ENCODE peak calls at places on chromosomes 16 and 17, in seven cellular contexts. Z, T, E, X, K, I and O are unnamed samples.

GRCh38 chr17:79201119-79201518 is 126.5 kb downstream of the ENGASE start:
- DNase-seq in E (no peak), I (no peak), T (no peak), Z (peak; percentile 86), X (no peak), K (no peak), O (no peak)

GRCh38 chr17:42459983-42460300 is 1.3 kb downstream of the ATP6V0A1 start:
- DNase-seq in E (peak; percentile 42), Z (no peak), T (no peak), I (peak; percentile 62), K (peak; percentile 27), X (no peak), O (no peak)

GRCh38 chr16:88685156-88686061 is 898 bp downstream of the SNAI3 start:
- DNase-seq in E (peak; percentile 74), T (no peak), Z (peak; percentile 77), K (peak; percentile 52), X (no peak), I (peak; percentile 67), O (peak; percentile 52)

GRCh38 chr17:40935624-40936023 is 1.8 kb downstream of the KRT23 start:
- DNase-seq in K (no peak), I (peak; percentile 67), X (no peak), E (no peak), Z (no peak), T (no peak), O (no peak)

GRCh38 chr17:50482110-50482509 is 3.5 kb downstream of the RSAD1 start:
- DNase-seq in E (no peak), T (no peak), Z (no peak), X (no peak), I (no peak), K (no peak), O (no peak)

GRCh38 chr16:81523387-81524115 is 78.9 kb downstream of the CMIP start:
- DNase-seq in T (no peak), X (no peak), I (peak; percentile 87), Z (no peak), E (peak; percentile 69), K (no peak), O (no peak)

GRCh38 chr16:79885320-79885719 is 284.8 kb upstream of the MAF start:
- DNase-seq in I (no peak), Z (no peak), T (no peak), K (no peak), E (no peak), X (no peak), O (no peak)

GRCh38 chr16:11405331-11406176 is 60.3 kb downstream of the RMI2 start:
- DNase-seq in X (no peak), K (peak; percentile 56), E (no peak), T (no peak), Z (peak; percentile 94), I (peak; percentile 8), O (no peak)

GRCh38 chr17:79842136-79842655 is 3.0 kb upstream of the CBX4 start:
- DNase-seq in E (no peak), I (no peak), Z (no peak), X (no peak), K (peak; percentile 41), T (no peak), O (no peak)

GRCh38 chr17:44952946-44953475 is 5.4 kb upstream of the KIF18B start:
- DNase-seq in X (no peak), K (peak; percentile 33), Z (peak; percentile 82), I (no peak), T (no peak), E (no peak), O (no peak)

GRCh38 chr17:27854163-27854562 is 39.0 kb downstream of the LYRM9 start:
- DNase-seq in T (no peak), Z (peak; percentile 11), I (no peak), K (no peak), X (no peak), E (no peak), O (no peak)

GRCh38 chr17:9484789-9485188 is 90.8 kb downstream of the STX8 start:
- DNase-seq in T (no peak), E (no peak), I (peak; percentile 45), X (no peak), Z (peak; percentile 23), K (no peak), O (no peak)

GRCh38 chr17:40648326-40648968 is 829 bp upstream of the SMARCE1 start:
- DNase-seq in I (peak; percentile 19), E (no peak), K (peak; percentile 83), X (no peak), T (no peak), Z (peak; percentile 91), O (no peak)

GRCh38 chr16:56423584-56424403 is 1.6 kb downstream of the AMFR start:
- DNase-seq in I (no peak), T (no peak), K (no peak), X (no peak), Z (no peak), E (no peak), O (no peak)

GRCh38 chr17:57975044-57975443 is 13.0 kb downstream of the VEZF1 start:
- DNase-seq in X (no peak), T (no peak), I (peak; percentile 80), K (no peak), Z (no peak), E (no peak), O (no peak)

GRCh38 chr16:14284371-14284770 is 213.3 kb downstream of the MRTFB start:
- DNase-seq in K (peak; percentile 44), E (no peak), Z (no peak), T (no peak), X (no peak), I (no peak), O (no peak)

DNA sequence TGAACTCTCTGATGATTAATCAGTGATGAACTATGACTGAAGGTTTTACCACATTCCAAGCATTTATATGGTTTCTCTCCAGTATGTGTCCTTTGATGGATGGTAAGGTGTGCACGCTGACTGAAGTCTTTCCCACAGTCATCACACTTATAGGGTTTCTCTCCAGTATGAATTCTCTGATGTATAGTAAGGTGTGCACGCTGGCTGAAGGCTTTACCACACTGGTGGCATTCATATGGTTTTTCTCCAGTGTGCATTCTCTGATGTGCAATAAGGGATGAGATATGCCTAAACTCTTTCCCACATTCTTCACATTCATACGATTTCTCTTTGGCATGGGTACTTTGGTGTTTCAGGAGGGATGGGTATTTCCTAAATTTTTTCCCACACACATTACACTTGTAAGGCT is 16.4 kb downstream of the ZNF287 start:
- DNase-seq in E (no peak), Z (no peak), X (no peak), T (no peak), I (no peak), K (no peak), O (no peak)
- H3K9me3 ChIP-seq in E (no peaks in the 10 kb centered on the region), Z (peaks cover 90% of the 10 kb centered on the region), X (peaks cover 100% of the 10 kb centered on the region), T (peaks cover 93% of the 10 kb centered on the region), I (peaks cover 67% of the 10 kb centered on the region), K (peaks cover 51% of the 10 kb centered on the region), O (peaks cover 46% of the 10 kb centered on the region)

GRCh38 chr17:70969540-70970034 is 800.3 kb downstream of the KCNJ2 start:
- DNase-seq in K (no peak), E (no peak), Z (no peak), I (no peak), T (no peak), X (no peak), O (no peak)

GRCh38 chr17:70968302-70968701 is 799.0 kb downstream of the KCNJ2 start:
- DNase-seq in Z (no peak), X (no peak), E (no peak), T (no peak), I (peak; percentile 64), K (no peak), O (no peak)
- H3K9me3 ChIP-seq in Z (peaks cover 20% of the 10 kb centered on the region), X (peaks cover 13% of the 10 kb centered on the region), E (no peaks in the 10 kb centered on the region), T (peaks cover 9% of the 10 kb centered on the region), I (peaks cover 6% of the 10 kb centered on the region), K (no peaks in the 10 kb centered on the region), O (peaks cover 3% of the 10 kb centered on the region)

DNA sequence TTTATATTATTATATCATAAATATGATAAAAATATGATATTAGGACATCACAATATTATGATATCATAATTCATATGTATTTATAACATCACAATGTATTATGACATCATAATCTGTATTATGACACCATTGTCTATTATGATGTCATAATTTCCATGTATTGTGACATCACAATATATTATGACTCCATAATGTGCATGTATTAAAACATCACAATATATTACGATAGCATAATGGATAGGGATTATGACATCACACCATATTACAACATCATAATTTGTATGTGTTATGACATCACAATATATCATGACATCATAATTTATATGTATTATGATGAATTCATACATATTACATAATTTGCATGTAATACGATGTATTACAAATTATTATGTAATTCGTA is 1755.9 kb downstream of the TP53TG3F start:
- DNase-seq in E (no peak), X (no peak), I (no peak), K (no peak), Z (no peak), T (no peak), O (no peak)
- H3K9me3 ChIP-seq in E (no peaks in the 10 kb centered on the region), X (no peaks in the 10 kb centered on the region), I (peaks cover 3% of the 10 kb centered on the region), K (peaks cover 39% of the 10 kb centered on the region), Z (peaks cover 70% of the 10 kb centered on the region), T (no peaks in the 10 kb centered on the region), O (no peaks in the 10 kb centered on the region)

GRCh38 chr16:64440005-64440404 is 681.9 kb downstream of the CDH11 start:
- DNase-seq in Z (no peak), I (no peak), E (no peak), T (no peak), X (no peak), K (no peak), O (no peak)

GRCh38 chr16:64440421-64440831 is 681.4 kb downstream of the CDH11 start:
- DNase-seq in X (no peak), I (peak; percentile 99), K (no peak), T (no peak), E (no peak), Z (no peak), O (no peak)

GRCh38 chr16:64434526-64435069 is 687.3 kb downstream of the CDH11 start:
- DNase-seq in I (no peak), T (no peak), Z (no peak), E (no peak), X (no peak), K (no peak), O (no peak)

GRCh38 chr16:64437706-64438329 is 684.0 kb downstream of the CDH11 start:
- DNase-seq in E (no peak), K (no peak), X (peak; percentile 19), I (no peak), T (no peak), Z (no peak), O (no peak)
- H3K9me3 ChIP-seq in E (no peaks in the 10 kb centered on the region), K (no peaks in the 10 kb centered on the region), X (peaks cover 9% of the 10 kb centered on the region), I (peaks cover 2% of the 10 kb centered on the region), T (peaks cover 3% of the 10 kb centered on the region), Z (peaks cover 9% of the 10 kb centered on the region), O (no peaks in the 10 kb centered on the region)

GRCh38 chr16:86707171-86707570 is 128.8 kb downstream of the FOXL1 start:
- DNase-seq in X (no peak), E (no peak), Z (no peak), T (no peak), I (no peak), K (no peak), O (no peak)

GRCh38 chr16:86708431-86708830 is 130.1 kb downstream of the FOXL1 start:
- DNase-seq in Z (no peak), K (no peak), X (no peak), I (no peak), T (no peak), E (no peak), O (no peak)

GRCh38 chr16:86704516-86704915 is 126.2 kb downstream of the FOXL1 start:
- DNase-seq in T (no peak), X (no peak), Z (no peak), I (no peak), E (no peak), K (no peak), O (no peak)

GRCh38 chr16:86707581-86707980 is 129.2 kb downstream of the FOXL1 start:
- DNase-seq in T (no peak), I (no peak), X (no peak), E (no peak), Z (no peak), K (no peak), O (no peak)

GRCh38 chr16:86706726-86707125 is 128.4 kb downstream of the FOXL1 start:
- DNase-seq in T (no peak), E (no peak), K (no peak), X (no peak), I (no peak), Z (no peak), O (no peak)
- H3K9me3 ChIP-seq in T (no peaks in the 10 kb centered on the region), E (no peaks in the 10 kb centered on the region), K (no peaks in the 10 kb centered on the region), X (no peaks in the 10 kb centered on the region), I (peaks cover 5% of the 10 kb centered on the region), Z (no peaks in the 10 kb centered on the region), O (no peaks in the 10 kb centered on the region)